ENCODE peak calls at places on chromosomes 13 and 19, in six cellular contexts. L is NCI-H345, V is NCI-H226, T is germinal center, J is AML-193, Z is T follicular helper cell. P is an unnamed sample.

GRCh38 chr13:36776175-36776574 is 42.8 kb upstream of the RFXAP start:
- DNase-seq in L (no peak), V (no peak), T (no peak), J (no peak), Z (no peak), P (no peak)

GRCh38 chr13:40168425-40169155 is 497.9 kb downstream of the FOXO1 start:
- DNase-seq in L (no peak), V (no peak), T (no peak), J (no peak), Z (no peak), P (no peak)

GRCh38 chr13:107835339-107836018 is 379.9 kb downstream of the LIG4 start:
- DNase-seq in L (no peak), V (peak), T (no peak), J (peak), Z (no peak), P (no peak)

GRCh38 chr13:38429916-38430315 is 80.3 kb downstream of the UFM1 start:
- DNase-seq in L (no peak), V (no peak), T (no peak), J (no peak), Z (no peak), P (no peak)

GRCh38 chr19:56245062-56245740 is 27.3 kb upstream of the EDDM13 start:
- DNase-seq in L (no peak), V (peak), T (no peak), J (no peak), Z (no peak), P (no peak)

GRCh38 chr13:102571075-102571474 is 25.7 kb upstream of the TPP2 start:
- DNase-seq in L (peak), V (no peak), T (no peak), J (no peak), Z (no peak), P (no peak)

GRCh38 chr13:52127378-52127777 is 1.5 kb downstream of the NEK5 start:
- DNase-seq in L (no peak), V (peak), T (no peak), J (no peak), Z (no peak), P (no peak)

GRCh38 chr13:59424661-59425060 is 739.1 kb downstream of the DIAPH3 start:
- DNase-seq in L (no peak), V (peak), T (no peak), J (no peak), Z (no peak), P (no peak)

GRCh38 chr13:65540064-65540635 is 1690.0 kb downstream of the PCDH9 start:
- DNase-seq in L (no peak), V (no peak), T (no peak), J (no peak), Z (no peak), P (no peak)

GRCh38 chr19:51327066-51327985 is 14.6 kb downstream of the VSIG10L start:
- DNase-seq in L (no peak), V (no peak), T (peak), J (no peak), Z (peak), P (no peak)

GRCh38 chr13:52361225-52361624 is 44.7 kb downstream of the THSD1 start:
- DNase-seq in L (no peak), V (peak), T (no peak), J (no peak), Z (no peak), P (no peak)

GRCh38 chr19:1773173-1773572 is 19.9 kb downstream of the ONECUT3 start:
- DNase-seq in L (no peak), V (peak), T (no peak), J (no peak), Z (no peak), P (no peak)

GRCh38 chr19:36051236-36051635 is 2.8 kb downstream of the THAP8 start:
- DNase-seq in L (peak), V (no peak), T (no peak), J (no peak), Z (no peak), P (peak)

GRCh38 chr13:48402325-48402962 is 10.5 kb downstream of the LPAR6 start:
- DNase-seq in L (no peak), V (no peak), T (no peak), J (no peak), Z (no peak), P (no peak)